ENCODE peak calls at places on chromosomes 16 and 17, in four cellular contexts. R is ovary, K is heart left ventricle, V is stomach. Y is an unnamed sample.

GRCh38 chr17:19316756-19317358 is 45.7 kb downstream of the B9D1 start:
- DNase-seq in K (no peak), R (no peak), V (no peak), Y (no peak)

GRCh38 chr17:15951368-15952047 is 6.6 kb downstream of the ADORA2B start:
- DNase-seq in R (no peak), K (no peak), V (no peak), Y (no peak)

GRCh38 chr16:49183911-49184310 is 97.7 kb downstream of the CBLN1 start:
- DNase-seq in R (no peak), V (no peak), K (no peak), Y (peak; percentile 38)

GRCh38 chr17:18179804-18180203 is 3.8 kb upstream of the ALKBH5 start:
- DNase-seq in K (no peak), V (no peak), R (no peak), Y (no peak)

GRCh38 chr16:88883117-88883895 is 16.8 kb upstream of the PABPN1L start:
- DNase-seq in R (no peak), V (no peak), K (no peak), Y (no peak)

GRCh38 chr17:77019955-77020379 is 120.8 kb upstream of the SEC14L1 start:
- DNase-seq in V (no peak), R (no peak), K (no peak), Y (no peak)

GRCh38 chr17:31739300-31739699 is 119.7 kb downstream of the COPRS start:
- DNase-seq in K (no peak), R (no peak), V (no peak), Y (no peak)

GRCh38 chr17:74430706-74431567 is 951 bp upstream of the GPRC5C start:
- DNase-seq in V (peak; percentile 98), R (peak; percentile 96), K (peak; percentile 83), Y (peak; percentile 84)

GRCh38 chr17:82844796-82845162 is 5.0 kb upstream of the ZNF750 start:
- DNase-seq in R (no peak), V (no peak), K (no peak), Y (no peak)

GRCh38 chr16:51151951-51152663 is 1.0 kb upstream of the SALL1 start:
- DNase-seq in V (peak; percentile 34), R (peak; percentile 77), K (peak; percentile 49), Y (peak; percentile 41)

GRCh38 chr16:89048087-89048729 is 45.4 kb upstream of the ACSF3 start:
- DNase-seq in R (no peak), V (no peak), K (no peak), Y (no peak)

GRCh38 chr16:31052131-31052530 is 18.8 kb downstream of the STX4 start:
- DNase-seq in R (no peak), V (no peak), K (no peak), Y (no peak)

DNA sequence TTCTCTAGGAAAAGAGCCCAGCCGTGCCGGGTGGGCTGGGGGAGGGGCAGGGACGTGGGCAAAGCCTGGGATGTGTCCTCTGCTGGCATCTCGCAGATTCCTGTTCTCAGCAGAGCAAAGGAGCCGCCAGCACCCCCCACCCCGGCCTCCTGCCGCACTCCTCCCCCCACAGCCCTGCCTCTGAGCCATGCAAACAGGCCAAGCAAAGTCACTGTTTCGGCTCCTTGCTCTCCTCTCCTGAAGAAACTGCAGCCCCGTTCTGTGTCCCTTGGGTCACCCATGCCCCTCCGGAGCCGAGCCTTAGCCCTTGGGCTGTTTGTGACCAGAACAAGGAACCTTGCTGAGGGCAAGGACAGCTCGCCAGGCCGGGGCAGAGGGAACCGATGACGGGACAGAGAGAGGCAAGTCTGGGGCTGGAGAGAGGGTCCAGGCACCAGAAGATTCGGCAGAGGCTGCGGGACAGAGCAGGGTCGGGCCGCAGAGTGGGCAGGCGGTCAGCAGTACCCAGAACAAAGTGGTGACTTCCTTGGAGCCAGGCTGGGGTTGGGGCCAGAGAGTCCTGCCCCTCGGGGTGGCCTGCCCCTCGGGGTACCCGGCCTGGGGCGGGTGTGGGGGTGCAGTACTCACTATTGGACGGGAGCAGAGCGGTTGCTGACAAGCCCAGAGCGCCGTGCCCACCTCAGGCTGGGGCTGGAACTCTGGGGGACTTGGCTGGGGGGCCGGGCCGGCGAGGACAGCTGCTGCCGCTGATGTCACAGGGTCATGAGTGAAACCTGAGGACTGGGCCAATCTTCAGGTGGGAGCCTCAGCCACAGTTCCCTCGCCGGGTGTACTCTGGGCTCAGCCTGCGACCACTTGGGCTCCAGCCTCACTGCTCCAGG is 9.2 kb upstream of the PRR29 start:
- DNase-seq in R (no peak), K (no peak), V (no peak), Y (no peak)
- TF ChIP-seq POLR2A in R (no peak), K (no peak), V (no peak), Y (no peak)

DNA sequence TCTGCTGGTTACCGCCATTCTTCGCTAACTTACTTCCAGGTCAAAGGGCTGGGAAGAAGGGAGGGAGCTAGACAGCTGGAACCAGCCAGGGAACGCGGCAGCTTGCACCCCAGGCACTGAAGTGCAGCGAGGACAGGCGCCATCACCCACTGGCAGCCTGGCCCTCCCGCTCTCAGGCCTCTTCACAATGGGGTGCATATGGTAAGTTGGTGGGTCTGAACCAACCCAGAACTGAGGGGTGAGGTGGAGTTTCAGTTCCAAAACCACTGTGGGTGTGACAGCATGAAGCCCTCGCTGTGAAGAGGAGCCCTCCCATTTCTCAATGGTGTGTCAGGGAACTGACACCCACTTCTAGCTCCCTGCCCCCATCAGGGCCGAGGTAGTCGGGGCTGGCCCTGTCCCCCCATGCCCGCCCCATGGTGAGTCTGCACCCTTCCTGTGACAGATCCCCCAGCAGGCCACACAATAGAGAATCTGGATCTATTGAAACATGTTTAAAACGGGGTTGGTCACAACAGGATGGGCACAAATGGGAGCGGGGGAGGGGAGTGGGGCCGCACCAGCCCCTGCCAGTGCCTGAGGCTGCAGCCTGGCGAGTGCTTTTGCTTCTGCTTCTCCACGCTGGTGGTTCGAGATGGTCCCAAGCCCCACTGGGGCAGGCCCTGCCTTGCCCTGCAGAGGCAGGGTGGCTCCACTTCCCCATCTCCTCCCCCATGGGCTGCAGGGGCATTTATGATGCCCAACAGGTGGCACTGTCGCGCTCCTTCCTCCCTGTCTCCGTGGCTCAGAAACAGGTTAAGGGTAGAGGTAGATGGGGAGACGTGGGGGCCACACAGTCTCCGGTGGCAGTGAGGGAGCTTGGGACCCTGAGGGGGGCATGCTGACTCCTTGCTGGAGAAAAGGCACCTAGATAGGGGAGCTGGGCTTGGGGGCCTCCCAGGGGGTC is 2.3 kb downstream of the LIMD2 start:
- DNase-seq in R (peak; percentile 42), V (peak; percentile 73), K (peak; percentile 64), Y (no peak)
- TF ChIP-seq POLR2A in R (no peak), V (no peak), K (no peak), Y (no peak)

GRCh38 chr16:4659363-4660353 is 33.7 kb upstream of the NUDT16L1 start:
- DNase-seq in K (no peak), R (no peak), V (no peak), Y (no peak)

GRCh38 chr16:4663756-4664465 is 29.5 kb upstream of the NUDT16L1 start:
- DNase-seq in K (peak; percentile 70), R (no peak), V (peak; percentile 45), Y (peak; percentile 56)

GRCh38 chr16:4660454-4661007 is 32.8 kb upstream of the NUDT16L1 start:
- DNase-seq in K (peak; percentile 56), R (peak; percentile 51), V (peak; percentile 70), Y (peak; percentile 83)

GRCh38 chr16:4664538-4665418 is 28.6 kb upstream of the NUDT16L1 start:
- DNase-seq in K (no peak), R (peak; percentile 46), V (peak; percentile 88), Y (peak; percentile 63)

DNA sequence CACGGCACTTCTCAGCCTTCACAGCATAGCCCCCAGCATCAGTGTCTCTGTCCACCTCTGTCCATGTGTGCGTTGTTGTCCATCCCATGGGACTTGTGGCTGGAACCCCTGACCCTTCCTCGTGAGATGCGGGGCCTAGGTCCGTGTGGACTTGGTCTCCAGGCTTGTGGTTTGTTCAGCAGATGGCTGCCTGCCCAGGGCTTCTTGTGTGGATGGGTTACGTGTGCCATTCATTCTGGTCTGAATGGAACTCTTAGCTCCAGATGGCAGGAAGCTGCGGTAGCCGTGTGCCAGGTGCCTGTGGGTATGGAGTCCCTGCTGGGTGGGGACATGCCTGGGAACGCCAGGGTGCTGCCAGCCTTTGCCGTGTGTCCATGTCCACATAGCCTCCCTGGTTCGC is 31.7 kb upstream of the NUDT16L1 start:
- DNase-seq in R (no peak), V (peak; percentile 84), K (no peak), Y (no peak)
- TF ChIP-seq POLR2A in R (no peak), V (no peak), K (no peak), Y (no peak)

DNA sequence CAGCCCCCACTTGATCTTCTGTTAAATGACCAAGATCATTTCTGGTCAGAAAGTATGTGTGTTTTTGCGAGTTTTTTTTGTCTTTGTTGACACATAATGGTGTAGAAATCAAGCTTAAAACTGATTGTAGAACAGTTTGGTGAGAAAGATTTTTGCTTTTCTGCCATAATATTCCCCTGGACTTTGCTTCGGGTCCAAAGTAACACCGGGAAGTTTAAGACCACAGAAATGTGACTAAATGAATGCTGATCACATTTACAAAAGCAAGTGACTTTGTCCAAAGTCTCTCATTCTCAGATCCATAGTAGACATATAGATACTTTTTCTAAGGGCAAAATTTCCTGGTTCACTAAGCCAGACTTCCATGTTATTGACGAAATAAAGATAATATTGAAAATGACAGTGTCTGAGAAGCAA is 2.6 kb downstream of the FAM20A start:
- DNase-seq in K (no peak), V (no peak), R (no peak), Y (no peak)
- TF ChIP-seq POLR2A in K (no peak), V (no peak), R (no peak), Y (no peak)

GRCh38 chr17:42131232-42131631 is 8.6 kb downstream of the HSPB9 start:
- DNase-seq in R (no peak), K (no peak), V (no peak), Y (no peak)
- TF ChIP-seq POLR2A in R (no peak), K (no peak), V (no peak), Y (no peak)

GRCh38 chr16:84699712-84700517 is at the start of gene USP10:
- DNase-seq in R (peak; percentile 77), V (peak; percentile 86), K (peak; percentile 85), Y (peak; percentile 84)
- TF ChIP-seq POLR2A in R (peak; percentile 54), V (no peak), K (peak; percentile 33), Y (no peak)

DNA sequence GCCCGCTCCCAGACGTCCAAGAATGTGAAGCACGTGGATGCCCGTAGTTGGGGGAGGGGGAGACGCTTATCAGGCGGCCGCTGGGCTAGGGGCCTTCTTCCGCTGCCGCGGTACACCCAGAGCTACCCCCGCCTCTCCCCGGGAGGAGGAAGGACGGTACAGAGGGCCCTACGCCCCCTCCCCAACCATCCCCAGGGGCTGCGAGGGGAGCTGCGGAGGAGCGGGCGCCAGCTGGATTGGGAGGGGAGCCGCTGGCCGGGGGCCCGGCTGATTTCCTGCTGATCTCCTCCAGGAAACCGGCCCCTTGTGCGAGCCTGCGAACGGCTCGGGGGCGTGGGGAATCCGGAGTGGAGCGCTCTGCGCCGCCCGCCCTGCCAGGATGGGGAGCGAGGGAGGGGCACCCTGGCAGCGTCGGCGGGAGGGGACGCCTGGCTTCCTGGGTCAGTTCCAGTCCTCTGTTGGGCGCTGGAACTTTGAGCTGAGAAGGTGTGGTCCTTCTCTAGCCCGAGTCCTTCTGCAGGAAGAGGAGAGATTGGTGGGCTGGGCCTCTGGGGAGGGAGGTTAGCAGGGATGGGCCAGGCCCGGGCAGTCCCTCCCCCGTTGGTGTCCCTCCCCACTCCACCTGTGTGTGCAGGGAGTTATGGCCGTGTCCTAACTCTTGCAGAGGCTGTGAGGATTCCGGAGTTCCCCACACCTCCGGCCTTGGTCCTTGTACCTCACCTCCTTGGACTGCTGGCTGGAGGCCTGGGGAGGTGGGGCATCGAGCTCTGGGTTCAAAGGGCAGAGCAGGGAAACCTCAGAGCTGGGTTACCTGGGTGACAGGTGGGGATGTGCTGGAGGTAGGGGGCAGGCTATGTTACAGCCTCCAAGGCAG is 19.1 kb downstream of the GJD3 start:
- DNase-seq in R (peak; percentile 71), V (peak; percentile 70), K (peak; percentile 89), Y (peak; percentile 66)
- TF ChIP-seq POLR2A in R (no peak), V (no peak), K (no peak), Y (no peak)

Y was measured in testis.